ENCODE peak calls at places on chromosomes 3 and 15, in ten cellular contexts. B is ascending aorta, J is cardiac muscle cell, Y is ovary, H is thoracic aorta, M is IMR-90, C is heart right ventricle, U is Panc1, G is heart left ventricle, F is breast epithelium. V is an unnamed sample.

GRCh38 chr15:66850078-66850991 is 148.3 kb downstream of the SMAD6 start:
- DNase-seq in B (peak; percentile 72), J (peak; percentile 41), Y (peak; percentile 58), H (no peak), M (no peak), C (peak; percentile 56), U (no peak), G (peak; percentile 72), F (no peak), V (peak; percentile 10)

GRCh38 chr3:160569874-160570273 is 4.5 kb upstream of the KPNA4 start:
- DNase-seq in B (no peak), J (no peak), Y (no peak), H (no peak), M (no peak), C (no peak), U (no peak), G (no peak), F (no peak), V (no peak)

GRCh38 chr3:12966847-12967750 is 106.1 kb downstream of the IQSEC1 start:
- DNase-seq in B (no peak), J (peak; percentile 22), Y (peak; percentile 52), H (no peak), M (peak; percentile 22), C (peak; percentile 51), U (no peak), G (peak; percentile 61), F (no peak), V (peak; percentile 31)

GRCh38 chr15:29569533-29570092 is 252.7 kb downstream of the TJP1 start:
- DNase-seq in B (no peak), J (no peak), Y (no peak), H (no peak), M (no peak), C (no peak), U (no peak), G (no peak), F (no peak), V (no peak)

GRCh38 chr15:92033319-92033718 is 179.8 kb downstream of the SLCO3A1 start:
- DNase-seq in B (no peak), J (no peak), Y (no peak), H (no peak), M (no peak), C (no peak), U (no peak), G (no peak), F (no peak), V (no peak)

GRCh38 chr3:71805199-71805598 is 20.3 kb upstream of the PROK2 start:
- DNase-seq in B (no peak), J (no peak), Y (no peak), H (no peak), M (no peak), C (no peak), U (no peak), G (no peak), F (no peak), V (no peak)

GRCh38 chr3:46266598-46266997 is 24.3 kb downstream of the CCR3 start:
- DNase-seq in B (no peak), J (no peak), Y (no peak), H (no peak), M (no peak), C (no peak), U (no peak), G (no peak), F (no peak), V (no peak)

GRCh38 chr3:44966795-44967278 is 9.1 kb downstream of the ZDHHC3 start:
- DNase-seq in B (peak; percentile 27), J (peak; percentile 34), Y (no peak), H (no peak), M (no peak), C (no peak), U (no peak), G (no peak), F (no peak), V (peak; percentile 73)

GRCh38 chr3:46312996-46313395 is 40.9 kb upstream of the CCR2 start:
- DNase-seq in B (no peak), J (peak; percentile 68), Y (no peak), H (no peak), M (no peak), C (no peak), U (no peak), G (no peak), F (no peak), V (peak; percentile 44)

GRCh38 chr15:74954515-74954914 is 2.1 kb downstream of the RPP25 start:
- DNase-seq in B (no peak), J (peak; percentile 91), Y (peak; percentile 80), H (no peak), M (peak; percentile 84), C (no peak), U (no peak), G (no peak), F (no peak), V (no peak)

GRCh38 chr15:85443593-85444328 is 63.4 kb downstream of the AKAP13 start:
- DNase-seq in B (no peak), J (peak; percentile 52), Y (no peak), H (no peak), M (peak; percentile 33), C (no peak), U (peak; percentile 50), G (no peak), F (no peak), V (no peak)

GRCh38 chr3:141776885-141777284 is 13.7 kb downstream of the GRK7 start:
- DNase-seq in B (no peak), J (no peak), Y (no peak), H (no peak), M (no peak), C (no peak), U (no peak), G (no peak), F (no peak), V (no peak)

GRCh38 chr15:60536314-60536713 is 57.4 kb upstream of the ICE2 start:
- DNase-seq in B (no peak), J (no peak), Y (no peak), H (no peak), M (no peak), C (no peak), U (no peak), G (no peak), F (no peak), V (no peak)

DNA sequence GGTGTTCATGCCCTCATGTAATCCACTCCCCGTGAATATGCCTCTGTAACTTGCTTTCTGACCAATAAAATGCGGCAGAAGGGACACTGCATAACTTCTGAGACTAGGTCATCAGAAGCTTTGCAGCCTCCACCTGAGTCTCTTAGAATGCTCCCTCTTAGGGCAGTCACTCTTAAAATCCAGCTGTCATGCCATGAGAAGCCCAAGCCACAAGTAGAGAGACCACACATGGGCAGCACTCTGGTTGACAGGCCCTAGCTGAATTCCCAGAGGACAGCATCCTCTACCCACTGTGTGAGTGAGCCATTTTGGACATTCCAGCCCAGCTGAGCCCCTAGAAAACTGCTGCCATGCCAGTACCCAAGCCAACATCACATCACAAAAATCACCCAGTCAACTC is 41.4 kb downstream of the SCAPER start:
- DNase-seq in B (no peak), J (no peak), Y (no peak), H (no peak), M (no peak), C (no peak), U (no peak), G (no peak), F (no peak), V (no peak)
- TF ChIP-seq CTCF in B (no peak), J (no peak), Y (no peak), H (no peak), M (no peak), C (no peak), U (no peak), G (no peak), F (no peak), V (no peak)

GRCh38 chr15:61671736-61672135 is 388.5 kb downstream of the VPS13C start:
- DNase-seq in B (no peak), J (no peak), Y (no peak), H (no peak), M (no peak), C (no peak), U (no peak), G (no peak), F (no peak), V (no peak)

DNA sequence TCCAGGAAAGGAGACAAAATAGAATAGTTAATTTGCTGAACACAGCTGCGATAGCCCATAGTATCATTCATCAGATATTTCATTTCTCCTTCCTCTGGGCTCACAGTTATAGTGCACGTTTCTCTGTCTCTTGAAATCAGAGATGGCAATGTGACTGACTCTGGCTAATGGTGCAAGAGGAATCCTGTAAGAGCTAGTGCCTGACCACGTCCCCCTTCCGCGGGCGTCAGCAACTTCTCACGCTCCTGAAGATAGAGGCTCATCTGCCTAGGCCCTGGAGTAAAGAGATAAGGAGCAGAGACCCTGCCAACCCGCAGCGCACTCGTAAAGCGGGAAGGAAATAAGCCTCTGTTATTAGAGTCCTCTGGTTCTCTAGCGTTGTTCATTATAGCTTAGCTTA is 391.8 kb downstream of the VPS13C start:
- DNase-seq in B (no peak), J (no peak), Y (no peak), H (no peak), M (no peak), C (no peak), U (no peak), G (no peak), F (no peak), V (no peak)
- H3K4me1 ChIP-seq in B (no peaks in the 10 kb centered on the region), J (peaks cover 3% of the 10 kb centered on the region), Y (no peaks in the 10 kb centered on the region), H (no peaks in the 10 kb centered on the region), M (no peaks in the 10 kb centered on the region), C (no peaks in the 10 kb centered on the region), U (no peaks in the 10 kb centered on the region), G (no peaks in the 10 kb centered on the region), F (no peaks in the 10 kb centered on the region), V (no peaks in the 10 kb centered on the region)

DNA sequence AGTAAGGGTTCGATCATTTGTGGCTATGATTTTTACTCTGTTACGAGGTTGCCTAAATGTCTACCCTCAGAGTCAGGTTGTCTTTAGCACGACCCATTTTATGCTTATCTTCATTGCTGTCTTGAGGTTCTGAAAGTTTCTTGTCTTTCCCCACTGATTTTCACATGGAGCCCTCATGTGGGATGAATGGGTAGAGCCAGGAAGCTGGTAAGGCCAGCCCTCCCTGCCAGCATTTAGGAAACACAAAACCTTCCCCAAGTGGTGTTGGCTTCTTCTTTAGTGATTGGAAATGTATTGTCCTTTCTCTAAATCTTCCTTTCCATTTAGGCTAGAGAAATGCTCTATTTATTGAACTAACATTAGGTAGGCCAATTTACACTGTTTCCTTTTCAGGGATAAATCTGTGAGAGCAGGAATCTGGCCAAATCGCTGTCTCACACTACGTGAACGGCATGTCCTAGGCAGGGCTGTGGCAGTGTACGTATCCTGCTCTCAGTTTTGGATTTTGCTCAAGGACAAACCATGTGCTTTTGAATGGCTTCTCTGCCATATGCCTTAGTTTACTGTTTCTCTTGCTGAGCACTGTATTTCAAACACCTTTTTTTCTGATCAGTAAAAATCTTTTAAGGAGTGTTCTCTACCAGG is 43.7 kb downstream of the MYZAP start:
- DNase-seq in B (no peak), J (peak; percentile 14), Y (peak; percentile 58), H (peak; percentile 20), M (no peak), C (no peak), U (no peak), G (no peak), F (no peak), V (peak; percentile 34)
- TF ChIP-seq CTCF in B (peak; percentile 20), J (no peak), Y (no peak), H (peak; percentile 24), M (no peak), C (no peak), U (no peak), G (no peak), F (no peak), V (no peak)

DNA sequence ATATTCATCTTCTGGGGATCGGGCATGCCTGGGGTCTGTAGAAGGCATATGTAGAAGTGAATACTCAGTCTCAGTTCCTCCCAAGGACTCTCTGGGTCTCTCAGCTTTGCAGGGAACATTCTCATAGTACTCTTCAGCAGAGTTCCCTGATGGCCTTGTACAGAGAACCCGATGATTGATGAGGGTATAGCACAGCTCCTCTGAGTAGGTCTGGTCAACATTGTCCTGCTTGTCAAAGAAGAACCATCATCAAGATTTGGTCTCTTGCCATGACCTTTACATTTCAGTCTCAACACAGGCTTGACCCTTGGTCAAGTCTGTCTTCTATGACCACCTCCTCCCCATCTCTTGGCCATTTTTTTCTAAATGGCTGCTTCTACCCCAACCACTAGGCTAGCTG is 9.5 kb downstream of the GCSAM start:
- DNase-seq in B (no peak), J (no peak), Y (no peak), H (no peak), M (no peak), C (no peak), U (no peak), G (no peak), F (no peak), V (no peak)
- H3K4me1 ChIP-seq in B (no peaks in the 10 kb centered on the region), J (peaks cover 36% of the 10 kb centered on the region), Y (no peaks in the 10 kb centered on the region), H (no peaks in the 10 kb centered on the region), M (peaks cover 2% of the 10 kb centered on the region), C (peaks cover 44% of the 10 kb centered on the region), U (no peaks in the 10 kb centered on the region), G (peaks cover 50% of the 10 kb centered on the region), F (no peaks in the 10 kb centered on the region), V (no peaks in the 10 kb centered on the region)